ENCODE peak calls at places on chromosomes 1 and 21, in four cellular contexts. W is uterus, Q is vagina, O is A549. X is an unnamed sample.

GRCh38 chr1:206505702-206506375 is 1.5 kb upstream of the RASSF5 start:
- DNase-seq in W (no peak), Q (no peak), O (peak), X (no peak)

GRCh38 chr1:231808990-231809389 is 182.4 kb downstream of the DISC1 start:
- DNase-seq in W (no peak), Q (no peak), O (no peak), X (peak)

GRCh38 chr1:232629250-232630046 is 485 bp downstream of the SIPA1L2 start:
- DNase-seq in W (peak), Q (no peak), O (peak), X (peak)

GRCh38 chr1:244012232-244012631 is 38.9 kb upstream of the ZBTB18 start:
- DNase-seq in W (peak), Q (no peak), O (no peak), X (no peak)

GRCh38 chr21:42063206-42063577 is 7.9 kb upstream of the UMODL1 start:
- DNase-seq in W (no peak), Q (no peak), O (no peak), X (no peak)

GRCh38 chr1:162861101-162861500 is at the start of gene CCDC190:
- DNase-seq in W (no peak), Q (no peak), O (no peak), X (no peak)

GRCh38 chr1:2130871-2131289 is 63.7 kb downstream of the FAAP20 start:
- DNase-seq in W (no peak), Q (no peak), O (no peak), X (no peak)

GRCh38 chr1:22287273-22287672 is 144.4 kb upstream of the WNT4 start:
- DNase-seq in W (no peak), Q (no peak), O (no peak), X (no peak)

GRCh38 chr21:42739061-42739931 is 85.9 kb downstream of the PDE9A start:
- DNase-seq in W (no peak), Q (no peak), O (no peak), X (no peak)

GRCh38 chr1:78171736-78172590 is 126.2 kb downstream of the GIPC2 start:
- DNase-seq in W (no peak), Q (no peak), O (no peak), X (no peak)

GRCh38 chr1:72037745-72038343 is 244.5 kb downstream of the NEGR1 start:
- DNase-seq in W (no peak), Q (no peak), O (no peak), X (no peak)

GRCh38 chr21:42748620-42749176 is 95.3 kb downstream of the PDE9A start:
- DNase-seq in W (no peak), Q (no peak), O (no peak), X (no peak)

GRCh38 chr1:2784854-2785630 is 16.5 kb downstream of the TTC34 start:
- DNase-seq in W (no peak), Q (no peak), O (no peak), X (peak)

GRCh38 chr1:27476222-27476621 is 13.7 kb downstream of the WASF2 start:
- DNase-seq in W (no peak), Q (no peak), O (no peak), X (peak)

GRCh38 chr1:18256318-18257235 is 149.0 kb downstream of the IGSF21 start:
- DNase-seq in W (no peak), Q (no peak), O (peak), X (no peak)

GRCh38 chr1:224317383-224318045 is 12.5 kb downstream of the NVL start:
- DNase-seq in W (no peak), Q (no peak), O (no peak), X (no peak)

GRCh38 chr1:39564941-39565340 is 11.6 kb downstream of the PABPC4 start:
- DNase-seq in W (no peak), Q (no peak), O (no peak), X (no peak)

GRCh38 chr1:39567302-39567701 is 9.3 kb downstream of the PABPC4 start:
- DNase-seq in W (no peak), Q (no peak), O (no peak), X (no peak)

GRCh38 chr1:39568208-39568607 is 8.4 kb downstream of the PABPC4 start:
- DNase-seq in W (no peak), Q (no peak), O (no peak), X (no peak)

GRCh38 chr1:39564340-39564739 is 12.2 kb downstream of the PABPC4 start:
- DNase-seq in W (no peak), Q (no peak), O (no peak), X (no peak)

GRCh38 chr1:39566441-39567137 is 10.0 kb downstream of the PABPC4 start:
- DNase-seq in W (no peak), Q (no peak), O (no peak), X (no peak)
- TF ChIP-seq CTCF in W (no peak), Q (no peak), O (no peak), X (no peak)

GRCh38 chr1:105208581-105208980 is 1458.9 kb downstream of the AMY1C start:
- DNase-seq in W (no peak), Q (no peak), O (no peak), X (no peak)
- TF ChIP-seq POLR2A in W (no peak), Q (no peak), O (no peak), X (no peak)

GRCh38 chr1:14365226-14365994 is 233.1 kb upstream of the KAZN start:
- DNase-seq in W (no peak), Q (no peak), O (no peak), X (no peak)

GRCh38 chr1:14366361-14367018 is 232.0 kb upstream of the KAZN start:
- DNase-seq in W (no peak), Q (no peak), O (no peak), X (no peak)

GRCh38 chr1:14363191-14363590 is 235.3 kb upstream of the KAZN start:
- DNase-seq in W (no peak), Q (no peak), O (no peak), X (no peak)

GRCh38 chr1:14362331-14362730 is 236.2 kb upstream of the KAZN start:
- DNase-seq in W (no peak), Q (no peak), O (no peak), X (no peak)

GRCh38 chr1:14363707-14364413 is 234.6 kb upstream of the KAZN start:
- DNase-seq in W (no peak), Q (no peak), O (no peak), X (no peak)
- TF ChIP-seq CTCF in W (no peak), Q (peak), O (no peak), X (no peak)

DNA sequence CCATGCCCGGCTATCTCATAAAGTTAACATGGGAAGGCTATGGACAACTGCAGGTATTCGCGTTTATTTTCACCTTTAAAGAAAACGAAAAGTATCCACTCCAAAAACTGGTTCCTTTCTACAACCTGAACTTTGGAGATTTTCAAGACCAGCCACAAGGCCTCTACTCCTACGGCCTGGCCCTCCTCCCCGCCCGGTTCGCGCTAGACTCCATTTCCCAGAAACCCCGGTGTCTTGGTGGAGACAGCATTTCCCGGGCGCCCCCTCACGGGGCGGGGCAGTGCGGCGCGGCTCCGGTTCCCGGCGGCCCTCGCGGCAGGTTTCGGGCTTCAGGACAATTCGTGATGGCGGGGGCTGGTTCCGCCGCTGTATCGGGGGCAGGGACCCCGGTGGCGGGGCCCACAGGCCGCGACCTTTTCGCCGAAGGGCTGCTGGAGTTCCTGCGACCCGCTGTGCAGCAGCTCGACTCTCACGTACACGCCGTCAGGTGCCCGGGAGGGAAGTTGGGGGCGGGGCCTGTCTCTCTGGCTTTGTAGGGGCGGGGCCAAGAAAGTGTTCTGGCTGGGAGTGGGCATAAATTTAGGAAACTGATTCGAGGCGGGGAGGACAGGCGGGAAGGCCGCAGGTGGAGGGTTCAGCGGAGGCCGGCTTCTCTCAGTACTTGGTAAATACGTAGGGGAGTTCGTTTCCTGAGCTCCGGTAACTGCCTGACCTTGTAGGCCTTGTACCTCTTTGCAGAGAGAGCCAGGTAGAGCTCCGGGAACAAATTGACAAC is at the start of gene SNAPIN:
- DNase-seq in W (peak), Q (no peak), O (peak), X (peak)
- TF ChIP-seq POLR2A in W (peak), Q (no peak), O (peak), X (no peak)

DNA sequence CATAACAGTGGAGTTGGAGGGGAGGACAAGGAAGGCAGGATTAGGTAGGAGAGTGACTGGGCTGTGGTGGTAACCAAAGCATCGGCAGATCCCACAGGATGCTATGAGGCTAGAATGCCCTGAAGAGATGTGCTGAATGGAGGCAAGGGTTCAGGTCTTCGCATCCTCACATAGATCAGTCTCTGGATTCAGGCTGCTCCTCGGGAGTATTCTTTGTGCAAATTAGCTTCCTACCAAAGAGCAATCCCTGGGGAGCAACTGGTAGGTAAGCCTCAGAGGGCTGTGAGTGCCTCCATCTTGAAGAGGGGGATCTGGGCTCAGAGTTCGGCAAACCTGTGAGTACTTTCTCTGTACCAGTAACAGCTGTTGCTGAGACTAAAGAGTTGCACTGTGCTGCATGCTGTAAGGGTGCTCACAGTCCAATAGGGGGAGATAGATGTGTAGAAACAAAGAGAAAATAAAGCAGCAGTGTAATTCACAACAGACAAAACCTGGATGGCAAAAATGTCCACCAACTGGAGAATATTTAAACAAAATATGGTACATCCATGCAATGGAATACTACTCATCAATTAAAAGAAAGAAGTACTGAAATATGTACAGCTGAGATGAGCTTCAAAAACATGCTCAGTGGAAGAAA is 322.4 kb upstream of the DEPDC1 start:
- DNase-seq in W (no peak), Q (no peak), O (peak), X (no peak)
- TF ChIP-seq CTCF in W (no peak), Q (no peak), O (no peak), X (no peak)

GRCh38 chr1:64851664-64852063 is 106.8 kb downstream of the RAVER2 start:
- DNase-seq in W (no peak), Q (no peak), O (no peak), X (no peak)
- TF ChIP-seq POLR2A in W (no peak), Q (no peak), O (no peak), X (no peak)